ENCODE peak calls at places on chromosome 15, in eight cellular contexts. One of them, this sample, is unnamed.

GRCh38 chr15:42085236-42085605 is 9.1 kb downstream of the PLA2G4D start:
- DNase-seq in esophagus muscularis mucosa: no peak
- DNase-seq in ovary: no peak
- DNase-seq in GM12878: no peak
- DNase-seq in tibial nerve: no peak
- DNase-seq in A549: no peak
- DNase-seq in stomach: peak
- DNase-seq in K562: no peak
- DNase-seq in this sample: no peak

GRCh38 chr15:68353418-68354145 is 76.0 kb downstream of the FEM1B start:
- DNase-seq in esophagus muscularis mucosa: no peak
- DNase-seq in ovary: no peak
- DNase-seq in GM12878: no peak
- DNase-seq in tibial nerve: no peak
- DNase-seq in A549: no peak
- DNase-seq in stomach: no peak
- DNase-seq in K562: no peak
- DNase-seq in this sample: no peak

GRCh38 chr15:89068325-89068784 is 19.9 kb upstream of the ABHD2 start:
- DNase-seq in esophagus muscularis mucosa: no peak
- DNase-seq in ovary: peak
- DNase-seq in GM12878: peak
- DNase-seq in tibial nerve: no peak
- DNase-seq in A549: no peak
- DNase-seq in stomach: no peak
- DNase-seq in K562: no peak
- DNase-seq in this sample: no peak

GRCh38 chr15:62821384-62822131 is 221.0 kb upstream of the TPM1 start:
- DNase-seq in esophagus muscularis mucosa: no peak
- DNase-seq in ovary: no peak
- DNase-seq in GM12878: no peak
- DNase-seq in tibial nerve: no peak
- DNase-seq in A549: peak
- DNase-seq in stomach: peak
- DNase-seq in K562: no peak
- DNase-seq in this sample: no peak

GRCh38 chr15:23395030-23395692 is 40.6 kb downstream of the GOLGA8S start:
- DNase-seq in esophagus muscularis mucosa: no peak
- DNase-seq in ovary: no peak
- DNase-seq in GM12878: no peak
- DNase-seq in tibial nerve: no peak
- DNase-seq in A549: no peak
- DNase-seq in stomach: no peak
- DNase-seq in K562: no peak
- DNase-seq in this sample: no peak

GRCh38 chr15:99037646-99038045 is 30.1 kb upstream of the PGPEP1L start:
- DNase-seq in esophagus muscularis mucosa: no peak
- DNase-seq in ovary: no peak
- DNase-seq in GM12878: no peak
- DNase-seq in tibial nerve: no peak
- DNase-seq in A549: no peak
- DNase-seq in stomach: no peak
- DNase-seq in K562: no peak
- DNase-seq in this sample: no peak

GRCh38 chr15:70856884-70857546 is 3.1 kb upstream of the LARP6 start:
- DNase-seq in esophagus muscularis mucosa: peak
- DNase-seq in ovary: peak
- DNase-seq in GM12878: no peak
- DNase-seq in tibial nerve: peak
- DNase-seq in A549: no peak
- DNase-seq in stomach: peak
- DNase-seq in K562: no peak
- DNase-seq in this sample: peak

GRCh38 chr15:63156708-63157065 is 590 bp downstream of the RPS27L start:
- DNase-seq in esophagus muscularis mucosa: no peak
- DNase-seq in ovary: peak
- DNase-seq in GM12878: no peak
- DNase-seq in tibial nerve: peak
- DNase-seq in A549: no peak
- DNase-seq in stomach: no peak
- DNase-seq in K562: peak
- DNase-seq in this sample: peak

GRCh38 chr15:52050416-52050815 is 31.4 kb downstream of the MAPK6 start:
- DNase-seq in esophagus muscularis mucosa: no peak
- DNase-seq in ovary: no peak
- DNase-seq in GM12878: no peak
- DNase-seq in tibial nerve: no peak
- DNase-seq in A549: no peak
- DNase-seq in stomach: no peak
- DNase-seq in K562: no peak
- DNase-seq in this sample: no peak

GRCh38 chr15:39344662-39345141 is 236.2 kb upstream of the THBS1 start:
- DNase-seq in esophagus muscularis mucosa: no peak
- DNase-seq in ovary: no peak
- DNase-seq in GM12878: no peak
- DNase-seq in tibial nerve: no peak
- DNase-seq in A549: no peak
- DNase-seq in stomach: no peak
- DNase-seq in K562: no peak
- DNase-seq in this sample: no peak

GRCh38 chr15:81049835-81050234 is 49.1 kb downstream of the TLNRD1 start:
- DNase-seq in esophagus muscularis mucosa: peak
- DNase-seq in ovary: no peak
- DNase-seq in GM12878: no peak
- DNase-seq in tibial nerve: no peak
- DNase-seq in A549: no peak
- DNase-seq in stomach: no peak
- DNase-seq in K562: no peak
- DNase-seq in this sample: no peak

GRCh38 chr15:56808160-56808559 is 74.9 kb upstream of the ZNF280D start:
- DNase-seq in esophagus muscularis mucosa: no peak
- DNase-seq in ovary: no peak
- DNase-seq in GM12878: no peak
- DNase-seq in tibial nerve: no peak
- DNase-seq in A549: no peak
- DNase-seq in stomach: no peak
- DNase-seq in K562: no peak
- DNase-seq in this sample: no peak
- TF ChIP-seq EP300 in esophagus muscularis mucosa: no peak
- TF ChIP-seq EP300 in ovary: no peak
- TF ChIP-seq EP300 in GM12878: no peak
- TF ChIP-seq EP300 in tibial nerve: no peak
- TF ChIP-seq EP300 in A549: no peak
- TF ChIP-seq EP300 in stomach: no peak
- TF ChIP-seq EP300 in K562: no peak
- TF ChIP-seq EP300 in this sample: no peak

GRCh38 chr15:100951965-100952364 is 32.8 kb downstream of the LRRK1 start:
- DNase-seq in esophagus muscularis mucosa: no peak
- DNase-seq in ovary: no peak
- DNase-seq in GM12878: no peak
- DNase-seq in tibial nerve: no peak
- DNase-seq in A549: no peak
- DNase-seq in stomach: no peak
- DNase-seq in K562: no peak
- DNase-seq in this sample: no peak

GRCh38 chr15:100944237-100944875 is 25.2 kb downstream of the LRRK1 start:
- DNase-seq in esophagus muscularis mucosa: no peak
- DNase-seq in ovary: no peak
- DNase-seq in GM12878: no peak
- DNase-seq in tibial nerve: no peak
- DNase-seq in A549: no peak
- DNase-seq in stomach: no peak
- DNase-seq in K562: no peak
- DNase-seq in this sample: no peak

GRCh38 chr15:100945006-100945405 is 25.8 kb downstream of the LRRK1 start:
- DNase-seq in esophagus muscularis mucosa: no peak
- DNase-seq in ovary: no peak
- DNase-seq in GM12878: no peak
- DNase-seq in tibial nerve: no peak
- DNase-seq in A549: no peak
- DNase-seq in stomach: no peak
- DNase-seq in K562: no peak
- DNase-seq in this sample: no peak

GRCh38 chr15:100947760-100948429 is 28.7 kb downstream of the LRRK1 start:
- DNase-seq in esophagus muscularis mucosa: no peak
- DNase-seq in ovary: no peak
- DNase-seq in GM12878: no peak
- DNase-seq in tibial nerve: no peak
- DNase-seq in A549: no peak
- DNase-seq in stomach: no peak
- DNase-seq in K562: no peak
- DNase-seq in this sample: no peak

DNA sequence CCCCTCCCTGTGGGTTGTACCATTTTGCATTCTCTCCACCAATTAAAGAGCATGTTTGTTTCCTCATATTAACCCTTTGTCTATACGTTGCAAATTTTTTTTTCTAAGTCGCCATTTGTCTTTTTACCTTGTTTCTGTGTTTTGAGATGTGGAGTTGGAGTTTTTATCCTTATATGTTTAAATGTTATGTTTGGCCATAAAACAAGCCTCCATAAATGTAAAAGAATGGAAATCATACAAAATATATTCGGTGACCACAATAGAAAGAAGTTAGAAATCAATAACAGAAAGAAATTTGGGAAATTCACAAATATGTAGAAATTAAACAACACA is 29.2 kb downstream of the LRRK1 start:
- DNase-seq in esophagus muscularis mucosa: no peak
- DNase-seq in ovary: no peak
- DNase-seq in GM12878: no peak
- DNase-seq in tibial nerve: no peak
- DNase-seq in A549: no peak
- DNase-seq in stomach: no peak
- DNase-seq in K562: no peak
- DNase-seq in this sample: no peak
- H3K27ac ChIP-seq in esophagus muscularis mucosa: no peak
- H3K27ac ChIP-seq in ovary: no peak
- H3K27ac ChIP-seq in GM12878: peak
- H3K27ac ChIP-seq in tibial nerve: no peak
- H3K27ac ChIP-seq in A549: no peak
- H3K27ac ChIP-seq in stomach: no peak
- H3K27ac ChIP-seq in K562: no peak
- H3K27ac ChIP-seq in this sample: no peak

DNA sequence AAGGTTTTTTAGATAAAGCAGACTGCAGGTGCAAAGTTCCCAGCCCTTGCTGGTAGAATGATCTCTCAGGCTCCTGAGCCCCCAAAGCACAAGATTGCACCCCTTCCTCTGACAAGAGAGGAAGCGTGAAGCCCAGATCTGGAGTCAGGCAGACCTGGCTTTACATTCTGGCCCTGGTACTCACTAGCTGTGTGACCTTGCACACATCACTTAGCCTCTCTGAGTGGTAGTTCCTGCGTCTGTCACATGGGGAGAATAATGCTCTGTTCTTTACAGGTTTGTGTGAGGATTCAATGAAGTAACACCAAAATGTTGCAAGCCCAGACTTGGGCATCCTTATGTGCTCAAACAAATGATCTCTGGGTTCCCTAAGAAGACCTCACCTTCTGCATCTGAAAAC is 141.5 kb downstream of the SMAD6 start:
- DNase-seq in esophagus muscularis mucosa: no peak
- DNase-seq in ovary: no peak
- DNase-seq in GM12878: no peak
- DNase-seq in tibial nerve: no peak
- DNase-seq in A549: no peak
- DNase-seq in stomach: no peak
- DNase-seq in K562: no peak
- DNase-seq in this sample: no peak
- TF ChIP-seq EP300 in esophagus muscularis mucosa: no peak
- TF ChIP-seq EP300 in ovary: no peak
- TF ChIP-seq EP300 in GM12878: no peak
- TF ChIP-seq EP300 in tibial nerve: no peak
- TF ChIP-seq EP300 in A549: no peak
- TF ChIP-seq EP300 in stomach: no peak
- TF ChIP-seq EP300 in K562: no peak
- TF ChIP-seq EP300 in this sample: no peak

GRCh38 chr15:45581919-45582318 is 5.3 kb upstream of the BLOC1S6 start:
- DNase-seq in esophagus muscularis mucosa: no peak
- DNase-seq in ovary: no peak
- DNase-seq in GM12878: no peak
- DNase-seq in tibial nerve: no peak
- DNase-seq in A549: no peak
- DNase-seq in stomach: no peak
- DNase-seq in K562: no peak
- DNase-seq in this sample: no peak

GRCh38 chr15:45586990-45587860 is at the start of gene BLOC1S6:
- DNase-seq in esophagus muscularis mucosa: peak
- DNase-seq in ovary: peak
- DNase-seq in GM12878: peak
- DNase-seq in tibial nerve: peak
- DNase-seq in A549: peak
- DNase-seq in stomach: peak
- DNase-seq in K562: peak
- DNase-seq in this sample: peak

GRCh38 chr15:45583731-45584639 is 3.2 kb upstream of the BLOC1S6 start:
- DNase-seq in esophagus muscularis mucosa: peak
- DNase-seq in ovary: no peak
- DNase-seq in GM12878: no peak
- DNase-seq in tibial nerve: no peak
- DNase-seq in A549: no peak
- DNase-seq in stomach: no peak
- DNase-seq in K562: no peak
- DNase-seq in this sample: no peak

GRCh38 chr15:45587861-45588170 is 637 bp downstream of the BLOC1S6 start:
- DNase-seq in esophagus muscularis mucosa: no peak
- DNase-seq in ovary: no peak
- DNase-seq in GM12878: no peak
- DNase-seq in tibial nerve: no peak
- DNase-seq in A549: no peak
- DNase-seq in stomach: no peak
- DNase-seq in K562: no peak
- DNase-seq in this sample: no peak

DNA sequence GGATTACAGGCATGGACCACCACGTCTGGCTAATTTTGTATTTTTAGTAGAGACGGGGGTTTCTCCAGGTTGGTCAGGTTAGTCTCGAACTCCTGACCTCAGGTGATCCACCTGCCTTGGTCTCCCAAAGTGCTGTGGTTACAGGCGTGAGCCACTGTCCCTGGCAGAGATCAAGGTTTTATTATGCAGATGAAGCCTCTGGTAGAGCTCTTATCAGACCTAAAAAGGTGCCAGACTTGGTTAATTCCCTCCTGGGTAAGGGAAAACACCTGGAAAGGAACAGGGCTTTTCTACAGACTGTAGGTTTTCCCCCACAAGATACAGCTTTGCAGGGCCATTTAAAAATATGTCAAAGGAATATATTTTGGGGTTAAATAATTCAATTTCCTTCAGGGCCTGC is 2.1 kb upstream of the BLOC1S6 start:
- DNase-seq in esophagus muscularis mucosa: peak
- DNase-seq in ovary: no peak
- DNase-seq in GM12878: no peak
- DNase-seq in tibial nerve: no peak
- DNase-seq in A549: no peak
- DNase-seq in stomach: no peak
- DNase-seq in K562: no peak
- DNase-seq in this sample: no peak
- H3K27ac ChIP-seq in esophagus muscularis mucosa: no peak
- H3K27ac ChIP-seq in ovary: no peak
- H3K27ac ChIP-seq in GM12878: no peak
- H3K27ac ChIP-seq in tibial nerve: no peak
- H3K27ac ChIP-seq in A549: no peak
- H3K27ac ChIP-seq in stomach: no peak
- H3K27ac ChIP-seq in K562: peak
- H3K27ac ChIP-seq in this sample: no peak